ENCODE peak calls at places on chromosomes 11 and 22, in five cellular contexts. P is lung, S is NCI-H524, X is LHCN-M2, R is EL. Z is an unnamed sample.

GRCh38 chr11:118437736-118438125 is 1.4 kb downstream of the KMT2A start:
- DNase-seq in X (peak; percentile 31), P (peak; percentile 29), S (no peak), R (peak; percentile 41), Z (peak; percentile 62)

GRCh38 chr11:86014221-86014620 is 54.7 kb downstream of the PICALM start:
- DNase-seq in S (no peak), X (no peak), R (peak; percentile 19), P (no peak), Z (no peak)

GRCh38 chr11:2267306-2267861 is 3.0 kb downstream of the ASCL2 start:
- DNase-seq in S (no peak), X (no peak), P (peak; percentile 28), R (no peak), Z (peak; percentile 9)

GRCh38 chr11:116778556-116778955 is 5.8 kb upstream of the BUD13 start:
- DNase-seq in P (no peak), X (no peak), R (no peak), S (no peak), Z (no peak)

GRCh38 chr11:61010466-61011238 is 39.2 kb downstream of the CD6 start:
- DNase-seq in P (no peak), S (no peak), X (no peak), R (no peak), Z (no peak)

GRCh38 chr22:17235149-17235655 is 16.0 kb upstream of the ADA2 start:
- DNase-seq in P (no peak), S (no peak), X (no peak), R (no peak), Z (no peak)

GRCh38 chr11:87394924-87395323 is 357.2 kb downstream of the TMEM135 start:
- DNase-seq in P (no peak), R (no peak), S (no peak), X (no peak), Z (no peak)

GRCh38 chr11:11782532-11783110 is 59.2 kb upstream of the USP47 start:
- DNase-seq in S (no peak), R (no peak), P (no peak), X (no peak), Z (peak; percentile 53)

GRCh38 chr11:2204361-2205213 is 33.0 kb upstream of the TH start:
- DNase-seq in X (no peak), R (no peak), P (no peak), S (no peak), Z (no peak)

GRCh38 chr22:20435436-20436308 is 2.0 kb downstream of the SCARF2 start:
- DNase-seq in S (no peak), R (no peak), P (no peak), X (no peak), Z (no peak)

GRCh38 chr11:115965754-115966504 is 461.7 kb upstream of the CADM1 start:
- DNase-seq in P (peak; percentile 64), S (peak; percentile 51), X (peak; percentile 81), R (no peak), Z (peak; percentile 41)

GRCh38 chr11:2912498-2912897 is 16.7 kb downstream of the PHLDA2 start:
- DNase-seq in R (peak; percentile 91), S (no peak), X (peak; percentile 83), P (peak; percentile 91), Z (peak; percentile 92)

GRCh38 chr11:69530278-69531070 is 49.0 kb downstream of the LINC01488 start:
- DNase-seq in P (no peak), X (no peak), R (no peak), S (no peak), Z (no peak)

GRCh38 chr11:40290031-40290650 is 1169.3 kb downstream of the LRRC4C start:
- DNase-seq in X (no peak), P (no peak), R (no peak), S (no peak), Z (no peak)

GRCh38 chr11:72959998-72960731 is 146.0 kb downstream of the ATG16L2 start:
- DNase-seq in R (no peak), X (no peak), P (no peak), S (no peak), Z (no peak)

GRCh38 chr11:96012086-96012824 is 88.3 kb upstream of the MTMR2 start:
- DNase-seq in X (peak; percentile 87), R (peak; percentile 13), S (no peak), P (peak; percentile 32), Z (peak; percentile 46)

GRCh38 chr11:34250732-34251639 is 106.8 kb downstream of the ABTB2 start:
- DNase-seq in X (peak; percentile 81), P (no peak), R (peak; percentile 69), S (no peak), Z (peak; percentile 18)

GRCh38 chr22:50004923-50005322 is 7.6 kb downstream of the IL17REL start:
- DNase-seq in P (no peak), S (no peak), X (no peak), R (no peak), Z (no peak)

GRCh38 chr11:93322207-93322606 is 8.3 kb upstream of the DEUP1 start:
- DNase-seq in P (no peak), R (no peak), X (no peak), S (no peak), Z (no peak)

GRCh38 chr11:66701432-66702240 is 23.9 kb upstream of the RBM4B start:
- DNase-seq in R (no peak), S (no peak), X (no peak), P (no peak), Z (no peak)